ENCODE peak calls at places on chromosome 15, in ten cellular contexts. J is endodermal cell, O is neural crest cell, E is Panc1, B is breast epithelium, P is progenitor cell of endocrine pancreas, I is thyroid gland, Q is GM12865, M is IMR-90, H is psoas muscle. X is an unnamed sample.

GRCh38 chr15:89400121-89400996 is 65.7 kb upstream of the POLG start:
- DNase-seq in J (peak; percentile 79), O (no peak), E (no peak), B (no peak), P (no peak), I (no peak), Q (no peak), M (no peak), H (no peak), X (peak; percentile 24)

GRCh38 chr15:65884511-65884910 is 15.2 kb downstream of the RAB11A start:
- DNase-seq in J (no peak), O (no peak), E (no peak), B (no peak), P (no peak), I (no peak), Q (no peak), M (no peak), H (no peak), X (no peak)

GRCh38 chr15:39140060-39140604 is 440.7 kb upstream of the THBS1 start:
- DNase-seq in J (no peak), O (no peak), E (no peak), B (no peak), P (no peak), I (no peak), Q (no peak), M (peak; percentile 98), H (no peak), X (no peak)

GRCh38 chr15:70267879-70268278 is 170.2 kb upstream of the TLE3 start:
- DNase-seq in J (no peak), O (no peak), E (no peak), B (no peak), P (no peak), I (no peak), Q (no peak), M (peak; percentile 15), H (peak; percentile 4), X (no peak)

GRCh38 chr15:39127925-39128617 is 452.8 kb upstream of the THBS1 start:
- DNase-seq in J (peak; percentile 69), O (no peak), E (peak; percentile 89), B (no peak), P (no peak), I (no peak), Q (no peak), M (peak; percentile 97), H (no peak), X (no peak)

GRCh38 chr15:31101262-31102048 is at the start of gene TRPM1:
- DNase-seq in J (no peak), O (no peak), E (no peak), B (no peak), P (no peak), I (no peak), Q (no peak), M (no peak), H (no peak), X (no peak)

GRCh38 chr15:29244544-29244943 is 25.1 kb downstream of the NSMCE3 start:
- DNase-seq in J (no peak), O (no peak), E (no peak), B (no peak), P (no peak), I (no peak), Q (no peak), M (no peak), H (no peak), X (no peak)

GRCh38 chr15:35705885-35706590 is 160.1 kb upstream of the DPH6 start:
- DNase-seq in J (no peak), O (no peak), E (no peak), B (no peak), P (no peak), I (peak; percentile 62), Q (no peak), M (peak; percentile 40), H (no peak), X (no peak)

GRCh38 chr15:66707310-66708160 is 5.5 kb downstream of the SMAD6 start:
- DNase-seq in J (peak; percentile 93), O (no peak), E (no peak), B (no peak), P (peak; percentile 35), I (peak; percentile 75), Q (no peak), M (peak; percentile 43), H (no peak), X (no peak)

GRCh38 chr15:33994005-33994615 is 25.8 kb downstream of the CHRM5 start:
- DNase-seq in J (peak; percentile 79), O (peak; percentile 18), E (no peak), B (no peak), P (no peak), I (no peak), Q (peak; percentile 39), M (peak; percentile 51), H (no peak), X (no peak)

GRCh38 chr15:99138491-99138982 is 33.7 kb downstream of the SYNM start:
- DNase-seq in J (peak; percentile 73), O (no peak), E (no peak), B (peak; percentile 29), P (no peak), I (no peak), Q (no peak), M (no peak), H (no peak), X (no peak)

GRCh38 chr15:82971223-82971984 is 14.6 kb upstream of the RAMAC start:
- DNase-seq in J (no peak), O (no peak), E (no peak), B (no peak), P (no peak), I (no peak), Q (no peak), M (no peak), H (no peak), X (no peak)

GRCh38 chr15:20645956-20646355 is 104.4 kb upstream of the GOLGA6L6 start:
- DNase-seq in J (no peak), O (no peak), E (no peak), B (peak; percentile 87), P (no peak), I (no peak), Q (peak; percentile 37), M (no peak), H (peak; percentile 56), X (no peak)

GRCh38 chr15:74399511-74400312 is 32.3 kb upstream of the CYP11A1 start:
- DNase-seq in J (no peak), O (no peak), E (no peak), B (no peak), P (no peak), I (no peak), Q (peak; percentile 89), M (peak; percentile 89), H (no peak), X (no peak)

GRCh38 chr15:68774521-68775293 is 46.0 kb downstream of the ANP32A start:
- DNase-seq in J (no peak), O (no peak), E (no peak), B (no peak), P (no peak), I (no peak), Q (no peak), M (no peak), H (no peak), X (no peak)

GRCh38 chr15:52208306-52208946 is 17.2 kb upstream of the GNB5 start:
- DNase-seq in J (peak; percentile 95), O (peak; percentile 69), E (no peak), B (no peak), P (peak; percentile 59), I (peak; percentile 46), Q (peak; percentile 83), M (peak; percentile 67), H (no peak), X (peak; percentile 44)

GRCh38 chr15:60787737-60788513 is 309.0 kb upstream of the ICE2 start:
- DNase-seq in J (no peak), O (no peak), E (no peak), B (no peak), P (no peak), I (no peak), Q (peak; percentile 54), M (no peak), H (no peak), X (no peak)

GRCh38 chr15:27017168-27017809 is 46.3 kb downstream of the GABRG3 start:
- DNase-seq in J (peak; percentile 96), O (peak; percentile 86), E (peak; percentile 28), B (no peak), P (peak; percentile 64), I (peak; percentile 66), Q (peak; percentile 24), M (peak; percentile 58), H (no peak), X (no peak)
- TF ChIP-seq CTCF in J (peak; percentile 96), O (peak; percentile 88), E (peak; percentile 87), B (peak; percentile 74), P (peak; percentile 95), I (peak; percentile 70), Q (peak; percentile 47), M (peak; percentile 78), H (peak; percentile 34), X (no peak)

GRCh38 chr15:37135225-37135624 is 34.9 kb upstream of the MEIS2 start:
- DNase-seq in J (peak; percentile 49), O (no peak), E (no peak), B (no peak), P (no peak), I (no peak), Q (peak; percentile 49), M (no peak), H (no peak), X (no peak)
- TF ChIP-seq CTCF in J (peak; percentile 75), O (peak; percentile 41), E (peak; percentile 26), B (no peak), P (peak; percentile 42), I (no peak), Q (peak; percentile 54), M (peak; percentile 19), H (peak; percentile 17), X (no peak)

GRCh38 chr15:57637836-57638235 is 46.1 kb downstream of the MYZAP start:
- DNase-seq in J (no peak), O (no peak), E (no peak), B (no peak), P (no peak), I (no peak), Q (no peak), M (no peak), H (no peak), X (no peak)

GRCh38 chr15:57634290-57634689 is 42.6 kb downstream of the MYZAP start:
- DNase-seq in J (no peak), O (no peak), E (no peak), B (no peak), P (no peak), I (no peak), Q (no peak), M (no peak), H (peak; percentile 61), X (no peak)

GRCh38 chr15:57639306-57639705 is 47.6 kb downstream of the MYZAP start:
- DNase-seq in J (no peak), O (no peak), E (no peak), B (no peak), P (no peak), I (no peak), Q (no peak), M (no peak), H (no peak), X (no peak)

GRCh38 chr15:57631386-57632110 is 39.8 kb downstream of the MYZAP start:
- DNase-seq in J (no peak), O (no peak), E (no peak), B (no peak), P (no peak), I (no peak), Q (no peak), M (no peak), H (no peak), X (no peak)

GRCh38 chr15:57635300-57635944 is 43.7 kb downstream of the MYZAP start:
- DNase-seq in J (no peak), O (no peak), E (no peak), B (no peak), P (no peak), I (no peak), Q (no peak), M (no peak), H (peak; percentile 71), X (no peak)
- TF ChIP-seq CTCF in J (peak; percentile 48), O (no peak), E (no peak), B (no peak), P (no peak), I (no peak), Q (no peak), M (no peak), H (no peak), X (no peak)

GRCh38 chr15:59420986-59421618 is 16.9 kb upstream of the FAM81A start:
- DNase-seq in J (peak; percentile 84), O (no peak), E (no peak), B (no peak), P (no peak), I (no peak), Q (no peak), M (peak; percentile 55), H (no peak), X (no peak)
- TF ChIP-seq CTCF in J (peak; percentile 75), O (peak; percentile 20), E (no peak), B (no peak), P (peak; percentile 38), I (no peak), Q (no peak), M (no peak), H (no peak), X (no peak)

X was measured in activated B cell treated with CpG ODN at 0.5 μM for 24 hours.